ENCODE peak calls at places on chromosome 11, in four cellular contexts. One of them, this sample, is unnamed. For H3K79me2, the result is how much of the 10 kb centered on the place peaks cover.

GRCh38 chr11:115552151-115552550 is 47.9 kb upstream of the CADM1 start:
- DNase-seq in MM.1S: no peak
- DNase-seq in fibroblast of lung: no peak
- DNase-seq in hepatocyte: no peak
- DNase-seq in this sample: no peak

GRCh38 chr11:8283510-8284272 is 20.0 kb upstream of the LMO1 start:
- DNase-seq in hepatocyte: peak
- DNase-seq in MM.1S: no peak
- DNase-seq in fibroblast of lung: peak
- DNase-seq in this sample: no peak

GRCh38 chr11:118002541-118003019 is 16.4 kb downstream of the IL10RA start:
- DNase-seq in MM.1S: no peak
- DNase-seq in fibroblast of lung: no peak
- DNase-seq in hepatocyte: peak
- DNase-seq in this sample: no peak

GRCh38 chr11:46119352-46120216 is 1.7 kb downstream of the PHF21A start:
- DNase-seq in fibroblast of lung: peak
- DNase-seq in MM.1S: peak
- DNase-seq in hepatocyte: peak
- DNase-seq in this sample: peak

GRCh38 chr11:120875986-120876385 is 147.9 kb upstream of the TBCEL start:
- DNase-seq in hepatocyte: no peak
- DNase-seq in fibroblast of lung: no peak
- DNase-seq in MM.1S: no peak
- DNase-seq in this sample: no peak

GRCh38 chr11:114080219-114080618 is 20.7 kb downstream of the ZBTB16 start:
- DNase-seq in MM.1S: peak
- DNase-seq in fibroblast of lung: no peak
- DNase-seq in hepatocyte: no peak
- DNase-seq in this sample: no peak

GRCh38 chr11:111698852-111699559 is 67.2 kb downstream of the PPP2R1B start:
- DNase-seq in MM.1S: no peak
- DNase-seq in fibroblast of lung: no peak
- DNase-seq in hepatocyte: no peak
- DNase-seq in this sample: no peak

GRCh38 chr11:94658386-94658785 is 91.2 kb downstream of the PIWIL4 start:
- DNase-seq in fibroblast of lung: no peak
- DNase-seq in hepatocyte: no peak
- DNase-seq in MM.1S: no peak
- DNase-seq in this sample: no peak

GRCh38 chr11:120186799-120187591 is 23.8 kb upstream of the OAF start:
- DNase-seq in hepatocyte: peak
- DNase-seq in MM.1S: no peak
- DNase-seq in fibroblast of lung: peak
- DNase-seq in this sample: peak

DNA sequence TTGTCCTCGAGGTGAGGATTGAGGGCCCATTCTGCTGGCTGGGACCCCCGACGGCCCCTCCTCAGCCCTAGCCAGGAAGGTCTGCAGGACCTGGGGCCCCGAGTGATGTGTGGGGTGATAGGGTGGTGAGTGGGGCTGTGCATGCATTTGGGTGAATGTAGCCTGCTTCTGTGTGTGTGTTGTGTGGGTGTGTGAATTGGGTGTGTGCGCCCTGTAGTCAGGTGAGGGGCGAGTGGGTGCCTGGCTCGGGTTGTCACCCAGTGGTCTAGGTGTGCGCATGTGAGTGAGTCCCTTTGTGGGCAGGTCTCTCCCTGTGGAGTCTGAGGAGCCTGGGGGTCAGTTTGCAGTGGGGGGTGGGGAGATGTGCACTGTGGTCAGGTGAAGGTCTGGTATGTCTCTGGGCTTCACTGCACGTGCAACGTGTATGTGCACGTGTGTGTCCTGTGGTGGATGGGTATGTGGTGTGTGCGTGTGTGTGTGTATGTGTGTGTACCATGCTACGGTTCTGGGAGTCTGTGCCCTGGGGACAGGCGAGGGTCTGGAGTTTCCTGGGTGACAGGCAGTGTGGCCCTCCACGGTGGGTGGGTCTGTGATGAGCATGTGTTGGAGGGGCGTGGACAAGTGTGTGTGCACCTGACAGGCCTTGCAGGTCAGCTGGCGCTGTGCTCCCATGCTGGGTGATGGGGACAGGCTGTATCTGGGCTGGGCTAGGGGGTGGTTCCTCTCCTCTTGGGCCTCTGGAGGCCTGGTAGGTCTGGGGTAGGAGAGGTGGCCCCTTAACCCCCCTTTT is 1.0 kb downstream of the TMEM151A start:
- DNase-seq in fibroblast of lung: no peak
- DNase-seq in hepatocyte: no peak
- DNase-seq in MM.1S: no peak
- DNase-seq in this sample: no peak
- TF ChIP-seq EZH2 in fibroblast of lung: peak
- TF ChIP-seq EZH2 in hepatocyte: no peak
- TF ChIP-seq EZH2 in MM.1S: no peak
- TF ChIP-seq EZH2 in this sample: no peak

GRCh38 chr11:691710-692590 is 3.1 kb downstream of the DEAF1 start:
- DNase-seq in fibroblast of lung: no peak
- DNase-seq in hepatocyte: no peak
- DNase-seq in MM.1S: no peak
- DNase-seq in this sample: no peak
- H2AFZ ChIP-seq in fibroblast of lung: no peak
- H2AFZ ChIP-seq in hepatocyte: no peak
- H2AFZ ChIP-seq in MM.1S: no peak
- H2AFZ ChIP-seq in this sample: no peak

GRCh38 chr11:102177974-102178631 is 67.9 kb downstream of the YAP1 start:
- DNase-seq in hepatocyte: peak
- DNase-seq in MM.1S: no peak
- DNase-seq in fibroblast of lung: peak
- DNase-seq in this sample: peak

GRCh38 chr11:102177126-102177525 is 66.9 kb downstream of the YAP1 start:
- DNase-seq in fibroblast of lung: no peak
- DNase-seq in hepatocyte: no peak
- DNase-seq in MM.1S: no peak
- DNase-seq in this sample: no peak

GRCh38 chr11:102171101-102171500 is 60.9 kb downstream of the YAP1 start:
- DNase-seq in fibroblast of lung: peak
- DNase-seq in MM.1S: no peak
- DNase-seq in hepatocyte: no peak
- DNase-seq in this sample: peak

GRCh38 chr11:102168483-102168882 is 58.2 kb downstream of the YAP1 start:
- DNase-seq in hepatocyte: no peak
- DNase-seq in MM.1S: no peak
- DNase-seq in fibroblast of lung: peak
- DNase-seq in this sample: peak

GRCh38 chr11:102172127-102172848 is 62.0 kb downstream of the YAP1 start:
- DNase-seq in fibroblast of lung: peak
- DNase-seq in MM.1S: no peak
- DNase-seq in hepatocyte: no peak
- DNase-seq in this sample: peak
- H3K79me2 ChIP-seq in fibroblast of lung: half or more
- H3K79me2 ChIP-seq in MM.1S: under half
- H3K79me2 ChIP-seq in hepatocyte: half or more
- H3K79me2 ChIP-seq in this sample: half or more

GRCh38 chr11:15912825-15913224 is 443.5 kb downstream of the SOX6 start:
- DNase-seq in MM.1S: no peak
- DNase-seq in fibroblast of lung: no peak
- DNase-seq in hepatocyte: no peak
- DNase-seq in this sample: no peak
- TF ChIP-seq EZH2 in MM.1S: no peak
- TF ChIP-seq EZH2 in fibroblast of lung: no peak
- TF ChIP-seq EZH2 in hepatocyte: no peak
- TF ChIP-seq EZH2 in this sample: no peak

GRCh38 chr11:132466983-132467382 is 1065.3 kb downstream of the OPCML start:
- DNase-seq in MM.1S: no peak
- DNase-seq in hepatocyte: no peak
- DNase-seq in fibroblast of lung: no peak
- DNase-seq in this sample: no peak
- H2AFZ ChIP-seq in MM.1S: no peak
- H2AFZ ChIP-seq in hepatocyte: no peak
- H2AFZ ChIP-seq in fibroblast of lung: no peak
- H2AFZ ChIP-seq in this sample: no peak

GRCh38 chr11:48106166-48106565 is 110.4 kb upstream of the OR4B1 start:
- DNase-seq in fibroblast of lung: no peak
- DNase-seq in MM.1S: peak
- DNase-seq in hepatocyte: no peak
- DNase-seq in this sample: no peak

GRCh38 chr11:48103621-48104561 is 112.7 kb upstream of the OR4B1 start:
- DNase-seq in MM.1S: no peak
- DNase-seq in hepatocyte: no peak
- DNase-seq in fibroblast of lung: peak
- DNase-seq in this sample: peak

GRCh38 chr11:48104562-48104924 is 112.1 kb upstream of the OR4B1 start:
- DNase-seq in hepatocyte: no peak
- DNase-seq in fibroblast of lung: no peak
- DNase-seq in MM.1S: no peak
- DNase-seq in this sample: no peak

GRCh38 chr11:48107188-48107704 is 109.4 kb upstream of the OR4B1 start:
- DNase-seq in fibroblast of lung: peak
- DNase-seq in MM.1S: peak
- DNase-seq in hepatocyte: no peak
- DNase-seq in this sample: peak

GRCh38 chr11:48105096-48105990 is 111.3 kb upstream of the OR4B1 start:
- DNase-seq in MM.1S: no peak
- DNase-seq in hepatocyte: no peak
- DNase-seq in fibroblast of lung: no peak
- DNase-seq in this sample: no peak
- H3K79me2 ChIP-seq in MM.1S: under half
- H3K79me2 ChIP-seq in hepatocyte: half or more
- H3K79me2 ChIP-seq in fibroblast of lung: under half
- H3K79me2 ChIP-seq in this sample: under half

GRCh38 chr11:122418032-122418431 is 237.5 kb upstream of the UBASH3B start:
- DNase-seq in MM.1S: no peak
- DNase-seq in fibroblast of lung: no peak
- DNase-seq in hepatocyte: no peak
- DNase-seq in this sample: no peak
- TF ChIP-seq EZH2 in MM.1S: no peak
- TF ChIP-seq EZH2 in fibroblast of lung: no peak
- TF ChIP-seq EZH2 in hepatocyte: no peak
- TF ChIP-seq EZH2 in this sample: no peak

GRCh38 chr11:83122766-83123165 is 34.2 kb upstream of the PCF11 start:
- DNase-seq in MM.1S: no peak
- DNase-seq in hepatocyte: no peak
- DNase-seq in fibroblast of lung: no peak
- DNase-seq in this sample: no peak

GRCh38 chr11:83119216-83119615 is 37.7 kb upstream of the PCF11 start:
- DNase-seq in fibroblast of lung: peak
- DNase-seq in hepatocyte: no peak
- DNase-seq in MM.1S: no peak
- DNase-seq in this sample: no peak

GRCh38 chr11:83118814-83119213 is 38.1 kb upstream of the PCF11 start:
- DNase-seq in MM.1S: no peak
- DNase-seq in hepatocyte: no peak
- DNase-seq in fibroblast of lung: no peak
- DNase-seq in this sample: no peak

GRCh38 chr11:83122050-83122449 is 34.9 kb upstream of the PCF11 start:
- DNase-seq in MM.1S: no peak
- DNase-seq in fibroblast of lung: no peak
- DNase-seq in hepatocyte: no peak
- DNase-seq in this sample: no peak

GRCh38 chr11:83120328-83120727 is 36.6 kb upstream of the PCF11 start:
- DNase-seq in hepatocyte: no peak
- DNase-seq in fibroblast of lung: peak
- DNase-seq in MM.1S: no peak
- DNase-seq in this sample: no peak
- H2AFZ ChIP-seq in hepatocyte: no peak
- H2AFZ ChIP-seq in fibroblast of lung: no peak
- H2AFZ ChIP-seq in MM.1S: no peak
- H2AFZ ChIP-seq in this sample: no peak